ENCODE peak calls at places on chromosomes 16 and 17, in seven cellular contexts. E, S, O, I, K, N and Q are unnamed samples.

GRCh38 chr16:50207652-50208051 is 54.5 kb downstream of the TENT4B start:
- DNase-seq in O (no peak), I (no peak), N (no peak), E (no peak), K (peak), S (no peak), Q (no peak)

GRCh38 chr16:73022534-73022933 is 25.4 kb downstream of the ZFHX3 start:
- DNase-seq in E (no peak), I (no peak), N (no peak), K (no peak), O (no peak), S (no peak), Q (no peak)

GRCh38 chr16:46980926-46981325 is 7.5 kb upstream of the DNAJA2 start:
- DNase-seq in S (no peak), O (no peak), K (no peak), N (no peak), I (no peak), E (no peak), Q (no peak)

GRCh38 chr17:72150632-72151460 is 30.0 kb downstream of the SOX9 start:
- DNase-seq in N (no peak), I (no peak), S (no peak), K (peak), E (no peak), O (no peak), Q (no peak)

GRCh38 chr17:6355196-6355595 is 79.7 kb downstream of the AIPL1 start:
- DNase-seq in S (no peak), N (no peak), O (no peak), K (no peak), I (no peak), E (no peak), Q (no peak)

GRCh38 chr17:74130841-74131240 is 72.6 kb upstream of the RPL38 start:
- DNase-seq in K (no peak), S (no peak), N (no peak), E (no peak), I (no peak), O (no peak), Q (peak)

GRCh38 chr16:74667215-74667765 is 613 bp upstream of the RFWD3 start:
- DNase-seq in N (peak), E (peak), O (peak), I (peak), S (peak), K (peak), Q (peak)

GRCh38 chr17:59525668-59526067 is 39.7 kb upstream of the DHX40 start:
- DNase-seq in K (no peak), E (no peak), O (no peak), I (no peak), N (no peak), S (no peak), Q (no peak)

GRCh38 chr16:30494028-30494427 is 21.5 kb downstream of the ITGAL start:
- DNase-seq in S (no peak), I (no peak), N (no peak), K (no peak), E (no peak), O (no peak), Q (no peak)

DNA sequence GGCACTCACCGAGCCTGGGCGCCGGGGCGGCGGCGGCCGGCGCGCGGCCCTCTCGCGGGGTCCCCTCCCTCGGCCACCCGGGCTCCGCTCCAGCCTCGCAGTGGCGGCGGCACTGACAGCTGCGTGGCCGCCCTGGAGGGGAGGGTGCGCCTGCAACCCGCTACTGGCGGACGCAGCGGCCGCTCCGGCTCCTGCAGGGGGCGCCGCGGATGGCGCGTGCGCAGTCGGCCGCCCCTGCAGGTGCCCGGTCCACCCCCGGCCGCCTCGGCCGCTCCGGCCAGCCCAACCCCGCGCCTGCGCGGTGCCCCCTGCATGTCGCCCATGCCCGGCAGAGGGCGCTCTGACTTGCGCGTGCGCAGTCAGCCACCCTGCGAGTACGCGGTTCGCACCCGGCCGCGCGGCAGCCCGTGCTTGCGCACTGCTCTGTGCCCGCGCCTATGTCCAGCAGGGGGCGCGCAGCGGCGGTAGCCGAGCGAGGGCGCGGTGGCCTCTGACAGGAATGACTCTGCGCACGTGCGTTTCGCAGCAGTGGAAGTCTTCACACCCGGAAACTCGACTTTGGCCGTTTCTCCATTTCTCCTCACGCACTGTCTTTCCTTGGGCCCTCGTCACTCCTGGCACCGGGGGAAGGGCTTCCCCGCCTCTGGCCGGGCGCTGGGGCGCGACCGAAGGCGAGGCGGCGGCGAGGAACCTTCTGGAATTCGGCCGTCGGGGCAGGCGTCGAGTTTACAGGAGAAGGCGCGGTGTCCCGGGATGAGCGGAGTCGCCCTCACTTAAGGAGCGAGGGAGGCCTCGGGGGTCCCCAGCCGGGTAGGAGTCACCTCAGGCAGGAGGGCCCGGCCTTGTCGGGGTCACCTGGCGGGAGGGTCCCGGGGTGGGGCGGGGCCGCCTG is at the start of gene ABCA3:
- DNase-seq in K (peak), O (peak), N (peak), S (peak), E (peak), I (peak), Q (peak)
- H3K9ac ChIP-seq in K (no peak), O (peak), N (peak), S (no peak), E (peak), I (peak), Q (peak)

GRCh38 chr16:1342526-1343427 is 8.9 kb downstream of the TSR3 start:
- DNase-seq in N (peak), K (peak), I (peak), O (peak), E (peak), S (peak), Q (peak)
- TF ChIP-seq CTCF in N (peak), K (no peak), I (no peak), O (no peak), E (no peak), S (no peak), Q (no peak)

GRCh38 chr17:47968836-47969235 is 2.1 kb upstream of the CDK5RAP3 start:
- DNase-seq in N (no peak), I (no peak), O (no peak), K (no peak), S (no peak), E (no peak), Q (no peak)

GRCh38 chr17:47966079-47966519 is 4.8 kb upstream of the CDK5RAP3 start:
- DNase-seq in I (peak), K (no peak), S (no peak), O (no peak), E (no peak), N (no peak), Q (no peak)

GRCh38 chr17:47969975-47970724 is 763 bp upstream of the CDK5RAP3 start:
- DNase-seq in N (no peak), O (no peak), E (no peak), K (no peak), S (no peak), I (no peak), Q (no peak)

GRCh38 chr17:47970725-47971511 is at the start of gene CDK5RAP3:
- DNase-seq in I (peak), O (peak), N (peak), K (peak), E (peak), S (peak), Q (peak)

DNA sequence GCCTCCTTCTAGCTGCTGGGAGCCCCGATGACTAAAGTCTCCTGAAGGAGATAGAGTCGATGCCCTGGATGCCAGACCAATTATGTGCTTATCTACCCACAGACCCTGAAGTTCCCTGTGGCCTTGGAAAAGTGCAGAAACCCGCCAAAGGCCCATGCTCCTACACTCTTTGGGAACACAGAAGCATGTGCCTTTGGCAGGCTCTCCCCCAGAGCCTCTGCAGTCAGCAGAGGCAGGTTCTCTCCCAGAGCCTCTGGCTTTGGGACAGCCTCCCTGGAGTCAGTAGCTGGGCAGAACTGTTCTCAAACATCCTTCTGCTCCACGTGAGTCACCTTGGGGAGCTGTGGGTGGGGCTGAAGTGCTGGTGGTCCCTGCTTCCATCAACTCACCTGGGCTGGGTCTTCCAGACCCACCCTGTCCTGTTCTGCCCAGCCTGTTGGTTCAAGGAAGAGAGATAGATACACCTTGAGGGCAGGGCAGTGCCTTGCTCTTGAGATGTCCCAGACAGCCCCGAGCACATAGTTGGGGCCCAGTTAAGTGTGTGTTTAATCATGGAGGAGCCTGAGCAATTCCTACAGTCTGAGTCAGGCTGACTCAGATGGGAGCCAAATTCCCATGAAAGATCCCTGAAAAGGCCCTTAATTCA is 3.2 kb upstream of the CDK5RAP3 start:
- DNase-seq in I (no peak), E (no peak), K (peak), N (no peak), O (no peak), S (peak), Q (no peak)
- H3K9ac ChIP-seq in I (peak), E (no peak), K (no peak), N (no peak), O (no peak), S (no peak), Q (no peak)

DNA sequence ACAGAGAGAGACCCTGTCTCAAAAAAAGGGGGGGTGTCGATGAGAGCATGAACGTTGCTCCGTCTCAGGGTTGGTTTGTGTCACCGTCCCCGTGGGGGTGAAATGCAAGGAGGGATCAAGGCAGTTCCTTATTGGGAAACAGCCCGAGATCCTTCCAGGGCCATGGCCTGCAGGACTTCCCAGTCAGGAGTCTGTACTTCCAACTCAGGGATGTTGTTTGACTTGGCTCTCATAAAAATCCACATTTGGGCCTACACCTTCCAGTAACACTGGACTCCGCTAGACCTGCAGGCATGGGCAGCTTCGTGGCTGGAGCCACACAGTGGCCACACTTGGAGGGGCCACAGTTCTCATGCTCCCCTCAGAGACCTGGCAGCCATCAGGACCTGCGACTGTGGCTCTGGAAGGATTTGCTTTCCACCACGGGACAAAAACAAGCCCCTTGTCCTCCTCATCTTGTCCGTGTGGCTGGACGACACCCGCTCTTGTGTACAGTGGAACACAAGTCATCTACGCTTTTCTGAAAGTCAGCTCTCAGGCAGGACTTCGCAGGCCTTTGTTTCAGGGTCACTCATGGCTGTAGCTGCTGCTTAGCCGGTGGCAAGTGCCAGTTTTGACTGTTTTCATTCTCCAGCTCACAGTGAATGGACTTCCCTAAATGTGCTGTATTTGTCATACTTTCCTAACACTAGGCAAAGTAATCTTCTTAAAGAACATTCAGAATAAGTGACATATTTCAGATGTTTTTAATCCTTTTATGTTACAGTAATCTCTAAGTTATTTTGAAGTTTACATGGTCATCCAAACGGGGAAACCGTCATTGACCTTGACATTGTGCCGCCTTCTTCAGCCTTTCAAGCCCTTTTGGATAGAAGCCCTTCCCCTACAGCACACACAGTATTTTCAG is 24.2 kb upstream of the IL17C start:
- DNase-seq in N (no peak), E (no peak), S (no peak), K (peak), O (no peak), I (no peak), Q (no peak)
- TF ChIP-seq CTCF in N (no peak), E (no peak), S (no peak), K (no peak), O (no peak), I (no peak), Q (no peak)

DNA sequence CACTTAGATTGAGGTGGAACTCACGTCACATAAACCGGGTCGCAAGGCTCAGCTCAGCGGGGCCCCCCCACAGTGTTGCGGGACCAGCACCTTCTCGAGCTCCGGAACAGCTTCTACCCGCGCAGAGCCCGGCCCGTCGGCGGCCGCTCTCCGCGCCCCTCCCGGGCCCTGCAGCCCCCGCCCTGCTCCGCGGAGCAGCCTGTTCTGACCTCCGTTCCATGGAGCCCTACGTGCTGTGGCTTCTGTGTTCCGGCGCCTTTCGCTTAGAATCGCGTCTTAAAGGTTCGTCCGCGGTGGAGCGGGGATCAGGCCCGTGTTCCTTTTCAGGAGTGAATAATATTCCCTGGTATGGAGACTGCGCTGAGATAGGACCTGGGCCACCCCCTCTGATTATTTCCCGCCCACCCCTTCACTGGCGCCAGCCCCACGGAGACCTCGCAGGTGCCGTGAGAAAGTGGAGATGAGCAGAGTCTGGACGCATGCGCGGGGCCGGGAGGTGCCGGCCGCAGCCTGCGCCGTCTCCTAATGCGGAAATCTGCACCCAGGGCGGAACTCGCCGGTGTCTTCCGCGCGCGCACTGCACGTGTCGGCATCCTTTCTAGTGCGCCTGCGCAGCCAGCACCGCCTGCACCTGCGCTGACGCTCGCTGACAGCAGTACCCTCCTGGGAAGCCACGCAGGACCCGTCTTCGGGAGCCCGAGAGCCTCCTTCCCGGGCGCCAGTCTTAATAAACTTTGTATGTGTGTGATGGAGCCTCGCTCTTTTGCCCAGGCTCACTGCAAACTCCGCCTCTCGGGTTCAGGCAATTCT is 30.9 kb downstream of the ZNF778 start:
- DNase-seq in S (no peak), O (no peak), I (no peak), N (no peak), K (no peak), E (no peak), Q (peak)
- H3K9ac ChIP-seq in S (no peak), O (peak), I (no peak), N (no peak), K (no peak), E (no peak), Q (no peak)